ENCODE peak calls at places on chromosomes 2 and 18, in five cellular contexts. One of them, this sample, is unnamed.

GRCh38 chr2:36445191-36445590 is 89.6 kb downstream of the CRIM1 start:
- DNase-seq in neuronal stem cell: no peak
- DNase-seq in right cardiac atrium: no peak
- DNase-seq in pancreas: no peak
- DNase-seq in fibroblast of lung: peak
- DNase-seq in this sample: no peak

GRCh38 chr18:57959278-57959677 is 84.7 kb upstream of the NEDD4L start:
- DNase-seq in right cardiac atrium: no peak
- DNase-seq in pancreas: peak
- DNase-seq in neuronal stem cell: peak
- DNase-seq in fibroblast of lung: peak
- DNase-seq in this sample: no peak

GRCh38 chr18:37476182-37476581 is 89.4 kb downstream of the CELF4 start:
- DNase-seq in neuronal stem cell: peak
- DNase-seq in right cardiac atrium: no peak
- DNase-seq in pancreas: no peak
- DNase-seq in fibroblast of lung: no peak
- DNase-seq in this sample: peak

GRCh38 chr2:230893338-230893737 is 28.6 kb downstream of the ITM2C start:
- DNase-seq in neuronal stem cell: no peak
- DNase-seq in pancreas: no peak
- DNase-seq in right cardiac atrium: no peak
- DNase-seq in fibroblast of lung: no peak
- DNase-seq in this sample: no peak

GRCh38 chr2:176114120-176114929 is 2.3 kb upstream of the HOXD10 start:
- DNase-seq in right cardiac atrium: no peak
- DNase-seq in pancreas: no peak
- DNase-seq in neuronal stem cell: no peak
- DNase-seq in fibroblast of lung: no peak
- DNase-seq in this sample: no peak

GRCh38 chr2:185179783-185180182 is 558.8 kb upstream of the FSIP2 start:
- DNase-seq in neuronal stem cell: no peak
- DNase-seq in right cardiac atrium: no peak
- DNase-seq in fibroblast of lung: no peak
- DNase-seq in pancreas: no peak
- DNase-seq in this sample: no peak

GRCh38 chr2:72015281-72015680 is 132.4 kb downstream of the CYP26B1 start:
- DNase-seq in neuronal stem cell: no peak
- DNase-seq in right cardiac atrium: no peak
- DNase-seq in pancreas: no peak
- DNase-seq in fibroblast of lung: peak
- DNase-seq in this sample: no peak

GRCh38 chr2:28391564-28392296 is 928 bp upstream of the FOSL2 start:
- DNase-seq in pancreas: peak
- DNase-seq in fibroblast of lung: peak
- DNase-seq in right cardiac atrium: peak
- DNase-seq in neuronal stem cell: peak
- DNase-seq in this sample: peak

GRCh38 chr2:70442301-70443077 is 111.1 kb downstream of the TGFA start:
- DNase-seq in right cardiac atrium: no peak
- DNase-seq in pancreas: no peak
- DNase-seq in fibroblast of lung: peak
- DNase-seq in neuronal stem cell: no peak
- DNase-seq in this sample: no peak

GRCh38 chr2:114006460-114006859 is 116.6 kb downstream of the ACTR3 start:
- DNase-seq in fibroblast of lung: no peak
- DNase-seq in pancreas: no peak
- DNase-seq in neuronal stem cell: no peak
- DNase-seq in right cardiac atrium: no peak
- DNase-seq in this sample: no peak

GRCh38 chr2:242019344-242019743 is 149.8 kb downstream of the RTP5 start:
- DNase-seq in right cardiac atrium: no peak
- DNase-seq in neuronal stem cell: no peak
- DNase-seq in pancreas: no peak
- DNase-seq in fibroblast of lung: no peak
- DNase-seq in this sample: no peak

GRCh38 chr2:172986040-172986439 is 89.6 kb upstream of the MAP3K20 start:
- DNase-seq in right cardiac atrium: no peak
- DNase-seq in fibroblast of lung: peak
- DNase-seq in neuronal stem cell: no peak
- DNase-seq in pancreas: no peak
- DNase-seq in this sample: no peak

GRCh38 chr2:20144196-20144595 is 80.7 kb downstream of the SDC1 start:
- DNase-seq in neuronal stem cell: no peak
- DNase-seq in right cardiac atrium: no peak
- DNase-seq in pancreas: no peak
- DNase-seq in fibroblast of lung: no peak
- DNase-seq in this sample: no peak

GRCh38 chr2:179129574-179130238 is 79.8 kb upstream of the CCDC141 start:
- DNase-seq in neuronal stem cell: no peak
- DNase-seq in fibroblast of lung: peak
- DNase-seq in pancreas: no peak
- DNase-seq in right cardiac atrium: no peak
- DNase-seq in this sample: no peak

GRCh38 chr2:50491541-50492114 is 540.3 kb downstream of the NRXN1 start:
- DNase-seq in pancreas: no peak
- DNase-seq in neuronal stem cell: peak
- DNase-seq in right cardiac atrium: no peak
- DNase-seq in fibroblast of lung: peak
- DNase-seq in this sample: peak

GRCh38 chr2:8378016-8378810 is 303.6 kb upstream of the ID2 start:
- DNase-seq in pancreas: no peak
- DNase-seq in fibroblast of lung: no peak
- DNase-seq in right cardiac atrium: no peak
- DNase-seq in neuronal stem cell: no peak
- DNase-seq in this sample: no peak

GRCh38 chr2:214593723-214594122 is 182.9 kb downstream of the VWC2L start:
- DNase-seq in neuronal stem cell: peak
- DNase-seq in fibroblast of lung: peak
- DNase-seq in right cardiac atrium: no peak
- DNase-seq in pancreas: no peak
- DNase-seq in this sample: no peak

GRCh38 chr18:79439201-79440023 is 43.7 kb downstream of the NFATC1 start:
- DNase-seq in pancreas: no peak
- DNase-seq in neuronal stem cell: no peak
- DNase-seq in fibroblast of lung: peak
- DNase-seq in right cardiac atrium: no peak
- DNase-seq in this sample: peak

GRCh38 chr2:241775223-241776177 is 1.1 kb upstream of the GAL3ST2 start:
- DNase-seq in neuronal stem cell: no peak
- DNase-seq in right cardiac atrium: peak
- DNase-seq in pancreas: peak
- DNase-seq in fibroblast of lung: no peak
- DNase-seq in this sample: no peak

GRCh38 chr18:48784654-48785053 is 166.1 kb downstream of the SMAD7 start:
- DNase-seq in fibroblast of lung: no peak
- DNase-seq in right cardiac atrium: no peak
- DNase-seq in pancreas: no peak
- DNase-seq in neuronal stem cell: no peak
- DNase-seq in this sample: no peak

GRCh38 chr2:234415706-234416105 is 81.2 kb downstream of the ARL4C start:
- DNase-seq in fibroblast of lung: no peak
- DNase-seq in right cardiac atrium: no peak
- DNase-seq in pancreas: no peak
- DNase-seq in neuronal stem cell: no peak
- DNase-seq in this sample: no peak

GRCh38 chr2:185417111-185417510 is 321.5 kb upstream of the FSIP2 start:
- DNase-seq in right cardiac atrium: no peak
- DNase-seq in fibroblast of lung: peak
- DNase-seq in pancreas: no peak
- DNase-seq in neuronal stem cell: no peak
- DNase-seq in this sample: no peak

GRCh38 chr2:235286624-235287368 is 207.0 kb upstream of the AGAP1 start:
- DNase-seq in right cardiac atrium: no peak
- DNase-seq in pancreas: no peak
- DNase-seq in neuronal stem cell: no peak
- DNase-seq in fibroblast of lung: no peak
- DNase-seq in this sample: no peak

GRCh38 chr2:240437861-240438809 is 2.7 kb downstream of the GPC1 start:
- DNase-seq in fibroblast of lung: peak
- DNase-seq in pancreas: no peak
- DNase-seq in right cardiac atrium: peak
- DNase-seq in neuronal stem cell: peak
- DNase-seq in this sample: peak

GRCh38 chr2:121345101-121345500 is 60.1 kb upstream of the TFCP2L1 start:
- DNase-seq in right cardiac atrium: no peak
- DNase-seq in neuronal stem cell: no peak
- DNase-seq in fibroblast of lung: no peak
- DNase-seq in pancreas: no peak
- DNase-seq in this sample: no peak

GRCh38 chr18:49849331-49850217 is 36.2 kb upstream of the ACAA2 start:
- DNase-seq in neuronal stem cell: peak
- DNase-seq in right cardiac atrium: no peak
- DNase-seq in pancreas: peak
- DNase-seq in fibroblast of lung: peak
- DNase-seq in this sample: peak

GRCh38 chr2:236665572-236666118 is 96.0 kb downstream of the ACKR3 start:
- DNase-seq in right cardiac atrium: no peak
- DNase-seq in pancreas: no peak
- DNase-seq in fibroblast of lung: peak
- DNase-seq in neuronal stem cell: no peak
- DNase-seq in this sample: no peak

GRCh38 chr18:45386256-45386655 is 229.0 kb upstream of the SLC14A2 start:
- DNase-seq in fibroblast of lung: peak
- DNase-seq in right cardiac atrium: no peak
- DNase-seq in pancreas: no peak
- DNase-seq in neuronal stem cell: peak
- DNase-seq in this sample: peak

GRCh38 chr2:224085811-224086210 is 46.7 kb upstream of the SERPINE2 start:
- DNase-seq in fibroblast of lung: peak
- DNase-seq in right cardiac atrium: no peak
- DNase-seq in pancreas: no peak
- DNase-seq in neuronal stem cell: no peak
- DNase-seq in this sample: no peak
- H3K27ac ChIP-seq in fibroblast of lung: no peak
- H3K27ac ChIP-seq in right cardiac atrium: no peak
- H3K27ac ChIP-seq in pancreas: no peak
- H3K27ac ChIP-seq in neuronal stem cell: no peak
- H3K27ac ChIP-seq in this sample: no peak

GRCh38 chr18:21452808-21453511 is 147.5 kb downstream of the ESCO1 start:
- DNase-seq in neuronal stem cell: no peak
- DNase-seq in right cardiac atrium: no peak
- DNase-seq in pancreas: no peak
- DNase-seq in fibroblast of lung: no peak
- DNase-seq in this sample: no peak
- H3K27ac ChIP-seq in neuronal stem cell: no peak
- H3K27ac ChIP-seq in right cardiac atrium: no peak
- H3K27ac ChIP-seq in pancreas: no peak
- H3K27ac ChIP-seq in fibroblast of lung: no peak
- H3K27ac ChIP-seq in this sample: no peak

GRCh38 chr2:207085110-207085509 is 80.6 kb downstream of the KLF7 start:
- DNase-seq in neuronal stem cell: no peak
- DNase-seq in right cardiac atrium: no peak
- DNase-seq in fibroblast of lung: no peak
- DNase-seq in pancreas: no peak
- DNase-seq in this sample: no peak

GRCh38 chr2:207088276-207088675 is 77.5 kb downstream of the KLF7 start:
- DNase-seq in fibroblast of lung: no peak
- DNase-seq in neuronal stem cell: no peak
- DNase-seq in pancreas: no peak
- DNase-seq in right cardiac atrium: no peak
- DNase-seq in this sample: no peak

GRCh38 chr2:207083361-207084080 is 82.2 kb downstream of the KLF7 start:
- DNase-seq in neuronal stem cell: no peak
- DNase-seq in right cardiac atrium: no peak
- DNase-seq in pancreas: no peak
- DNase-seq in fibroblast of lung: peak
- DNase-seq in this sample: no peak

GRCh38 chr2:207087046-207087902 is 78.5 kb downstream of the KLF7 start:
- DNase-seq in fibroblast of lung: no peak
- DNase-seq in right cardiac atrium: no peak
- DNase-seq in neuronal stem cell: no peak
- DNase-seq in pancreas: no peak
- DNase-seq in this sample: no peak

DNA sequence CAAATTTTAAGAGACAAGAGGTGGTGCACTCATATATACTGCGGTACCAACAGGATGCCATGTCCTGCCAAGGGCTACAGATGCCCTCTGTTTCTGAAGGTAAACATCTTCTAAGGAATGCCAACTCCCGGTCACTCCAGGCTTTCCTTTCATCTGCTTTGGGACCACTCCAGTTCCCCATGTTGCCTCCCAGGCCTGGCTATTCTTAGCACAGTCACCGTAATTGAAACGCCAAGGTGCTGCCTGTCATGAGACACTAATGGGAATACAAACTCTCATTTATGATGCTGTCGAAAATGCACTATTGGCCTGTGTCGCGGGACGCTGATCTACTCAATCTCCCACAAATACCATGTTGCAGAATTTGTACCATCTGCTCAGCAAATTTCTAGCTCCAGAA is 79.6 kb downstream of the KLF7 start:
- DNase-seq in right cardiac atrium: peak
- DNase-seq in pancreas: no peak
- DNase-seq in neuronal stem cell: no peak
- DNase-seq in fibroblast of lung: no peak
- DNase-seq in this sample: no peak
- H3K27ac ChIP-seq in right cardiac atrium: no peak
- H3K27ac ChIP-seq in pancreas: no peak
- H3K27ac ChIP-seq in neuronal stem cell: no peak
- H3K27ac ChIP-seq in fibroblast of lung: no peak
- H3K27ac ChIP-seq in this sample: no peak

GRCh38 chr2:187775196-187775595 is 221.0 kb upstream of the TFPI start:
- DNase-seq in fibroblast of lung: no peak
- DNase-seq in neuronal stem cell: no peak
- DNase-seq in pancreas: no peak
- DNase-seq in right cardiac atrium: no peak
- DNase-seq in this sample: no peak

GRCh38 chr2:187775651-187776050 is 221.4 kb upstream of the TFPI start:
- DNase-seq in pancreas: no peak
- DNase-seq in neuronal stem cell: no peak
- DNase-seq in fibroblast of lung: peak
- DNase-seq in right cardiac atrium: no peak
- DNase-seq in this sample: no peak

GRCh38 chr2:187768995-187769394 is 214.8 kb upstream of the TFPI start:
- DNase-seq in right cardiac atrium: no peak
- DNase-seq in fibroblast of lung: no peak
- DNase-seq in pancreas: no peak
- DNase-seq in neuronal stem cell: no peak
- DNase-seq in this sample: no peak

GRCh38 chr2:187769437-187769836 is 215.2 kb upstream of the TFPI start:
- DNase-seq in fibroblast of lung: no peak
- DNase-seq in neuronal stem cell: no peak
- DNase-seq in right cardiac atrium: no peak
- DNase-seq in pancreas: no peak
- DNase-seq in this sample: no peak

DNA sequence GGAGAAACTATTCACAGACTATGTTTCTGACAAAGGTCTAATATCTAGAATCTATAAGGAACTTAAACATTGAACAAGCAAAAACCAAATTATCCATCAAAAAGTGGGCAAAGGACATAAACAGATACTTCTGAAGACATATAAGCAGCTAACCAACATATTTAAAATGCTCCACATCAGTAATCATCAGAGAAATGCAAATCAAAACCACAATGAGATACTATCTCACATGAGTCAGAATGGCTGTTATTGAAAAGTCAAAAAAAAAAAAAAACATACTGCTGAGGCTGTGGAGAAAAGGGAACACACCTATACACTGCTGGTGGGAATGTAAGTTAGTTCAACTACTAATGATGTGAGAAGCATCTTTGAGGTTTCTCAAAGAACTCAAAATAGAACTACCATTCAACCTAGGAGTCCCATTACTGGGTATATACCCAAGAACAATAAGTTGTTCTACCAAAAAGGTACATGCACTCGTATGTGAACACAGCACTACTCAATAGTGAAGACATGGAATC is 220.4 kb upstream of the TFPI start:
- DNase-seq in neuronal stem cell: no peak
- DNase-seq in fibroblast of lung: peak
- DNase-seq in right cardiac atrium: no peak
- DNase-seq in pancreas: no peak
- DNase-seq in this sample: no peak
- H3K27ac ChIP-seq in neuronal stem cell: no peak
- H3K27ac ChIP-seq in fibroblast of lung: no peak
- H3K27ac ChIP-seq in right cardiac atrium: no peak
- H3K27ac ChIP-seq in pancreas: no peak
- H3K27ac ChIP-seq in this sample: no peak